ENCODE peak calls at places on chromosomes 13 and 19, in four cellular contexts. S is psoas muscle, O is ascending aorta, L is choroid plexus epithelial cell. Q is an unnamed sample.

GRCh38 chr13:111566567-111566966 is 246.1 kb downstream of the TEX29 start:
- DNase-seq in S (no peak), O (no peak), L (no peak), Q (no peak)

GRCh38 chr19:33957804-33958203 is 161.1 kb downstream of the KCTD15 start:
- DNase-seq in S (no peak), O (no peak), L (no peak), Q (no peak)

GRCh38 chr13:67023088-67023893 is 206.8 kb downstream of the PCDH9 start:
- DNase-seq in S (no peak), O (no peak), L (peak), Q (no peak)

GRCh38 chr13:37981932-37982331 is 112.4 kb upstream of the TRPC4 start:
- DNase-seq in S (no peak), O (no peak), L (no peak), Q (no peak)

GRCh38 chr19:18223860-18224524 is 2.2 kb downstream of the PDE4C start:
- DNase-seq in S (peak), O (no peak), L (no peak), Q (no peak)

GRCh38 chr19:56423985-56424353 is 19.8 kb downstream of the ZNF583 start:
- DNase-seq in S (no peak), O (no peak), L (no peak), Q (no peak)

GRCh38 chr19:57620673-57621348 is 6.8 kb downstream of the ZNF134 start:
- DNase-seq in S (no peak), O (no peak), L (peak), Q (no peak)

GRCh38 chr13:111872475-111873150 is 194.3 kb upstream of the SOX1 start:
- DNase-seq in S (no peak), O (no peak), L (no peak), Q (no peak)

GRCh38 chr13:94494021-94494420 is 14.5 kb upstream of the DCT start:
- DNase-seq in S (no peak), O (no peak), L (no peak), Q (no peak)

GRCh38 chr13:111540486-111540885 is 220.0 kb downstream of the TEX29 start:
- DNase-seq in S (no peak), O (no peak), L (no peak), Q (no peak)

GRCh38 chr19:13172335-13173128 is 22.3 kb downstream of the IER2 start:
- DNase-seq in S (peak), O (peak), L (peak), Q (peak)

GRCh38 chr19:41327499-41328156 is 17.7 kb downstream of the CCDC97 start:
- DNase-seq in S (peak), O (no peak), L (peak), Q (no peak)

GRCh38 chr19:1259873-1260748 is 9.0 kb upstream of the CIRBP start:
- DNase-seq in S (peak), O (no peak), L (no peak), Q (no peak)

GRCh38 chr13:30869491-30869890 is 36.6 kb upstream of the MEDAG start:
- DNase-seq in S (no peak), O (no peak), L (peak), Q (no peak)

GRCh38 chr19:3968556-3969434 is 2.1 kb downstream of the DAPK3 start:
- DNase-seq in S (peak), O (peak), L (peak), Q (no peak)

GRCh38 chr13:76331948-76332712 is 554.1 kb downstream of the KCTD12 start:
- DNase-seq in S (no peak), O (no peak), L (peak), Q (no peak)

DNA sequence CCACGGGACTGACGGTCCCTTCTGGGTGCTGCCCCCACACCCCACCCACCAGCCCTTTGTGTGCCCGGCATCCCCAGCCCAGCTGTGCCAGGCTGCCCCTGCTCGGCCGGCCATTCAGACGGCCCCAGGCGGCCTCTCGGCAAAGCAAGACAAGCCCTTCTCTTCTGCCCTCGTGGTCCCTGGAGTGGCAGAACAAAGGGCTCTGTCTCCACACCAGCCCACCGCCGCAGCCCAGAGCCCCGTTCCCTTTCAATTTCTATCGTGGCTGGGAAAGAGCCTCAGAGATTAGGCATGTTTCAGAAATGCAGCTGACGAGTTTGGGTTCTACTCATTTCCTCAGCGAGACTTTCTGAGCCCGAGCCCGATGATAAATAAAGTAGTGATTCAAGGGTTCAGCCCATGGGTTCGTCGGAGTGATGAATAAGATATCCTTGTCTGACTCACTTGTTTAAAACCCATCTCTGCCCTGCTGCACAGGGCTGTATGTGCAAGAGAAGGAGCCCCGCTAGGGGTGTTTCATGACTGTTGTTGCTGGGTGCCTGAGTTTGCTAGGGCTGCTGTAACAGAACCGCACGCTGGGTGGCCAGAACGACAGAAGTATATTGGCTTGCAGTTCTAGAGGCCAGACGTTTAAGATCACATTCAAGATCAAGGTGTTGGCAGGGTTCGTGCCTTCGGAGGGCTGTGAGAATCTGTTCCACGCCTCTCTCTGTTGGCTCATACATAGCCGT is 4.3 kb downstream of the MYO9B start:
- DNase-seq in S (peak), O (peak), L (peak), Q (peak)
- H3K4me3 ChIP-seq in S (peak), O (peak), L (peak), Q (peak)

GRCh38 chr19:5895890-5896289 is 7.7 kb downstream of the NDUFA11 start:
- DNase-seq in S (no peak), O (no peak), L (no peak), Q (no peak)
- H3K4me3 ChIP-seq in S (no peak), O (no peak), L (no peak), Q (no peak)

DNA sequence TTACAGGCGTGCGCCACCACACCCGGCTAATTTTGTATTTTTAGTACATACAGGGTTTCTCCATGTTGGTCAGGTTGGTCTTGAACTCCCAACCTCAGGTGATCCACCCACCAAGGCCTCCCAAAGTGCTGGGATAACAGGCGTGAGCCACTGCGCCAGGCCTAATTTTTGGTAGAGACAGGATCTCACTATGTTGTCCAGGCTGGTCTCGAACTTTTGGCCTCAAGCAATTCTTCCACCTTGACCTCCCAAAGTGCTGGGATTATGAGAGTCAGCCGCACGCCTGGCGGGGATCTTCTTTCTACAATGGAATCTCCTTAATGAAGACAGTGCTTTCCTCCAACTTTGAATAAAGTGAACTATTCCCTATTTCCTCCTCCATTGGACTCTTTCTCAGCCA is 5.8 kb downstream of the RASIP1 start:
- DNase-seq in S (no peak), O (no peak), L (no peak), Q (no peak)
- H3K4me3 ChIP-seq in S (no peak), O (no peak), L (no peak), Q (no peak)

GRCh38 chr19:55251296-55252081 is 7.3 kb downstream of the PPP6R1 start:
- DNase-seq in S (no peak), O (no peak), L (peak), Q (no peak)
- H3K4me3 ChIP-seq in S (no peak), O (no peak), L (no peak), Q (no peak)

GRCh38 chr19:36025541-36025940 is 7.1 kb downstream of the CLIP3 start:
- DNase-seq in S (no peak), O (no peak), L (no peak), Q (no peak)
- H3K4me3 ChIP-seq in S (no peak), O (no peak), L (no peak), Q (no peak)

GRCh38 chr19:10010939-10011338 is 635 bp upstream of the COL5A3 start:
- DNase-seq in S (no peak), O (no peak), L (no peak), Q (no peak)

GRCh38 chr19:10010247-10010691 is at the start of gene COL5A3:
- DNase-seq in S (peak), O (no peak), L (peak), Q (no peak)

GRCh38 chr19:10007811-10008211 is 2.5 kb downstream of the COL5A3 start:
- DNase-seq in S (peak), O (no peak), L (peak), Q (no peak)

GRCh38 chr19:10009714-10010224 is 535 bp downstream of the COL5A3 start:
- DNase-seq in S (no peak), O (no peak), L (no peak), Q (no peak)

DNA sequence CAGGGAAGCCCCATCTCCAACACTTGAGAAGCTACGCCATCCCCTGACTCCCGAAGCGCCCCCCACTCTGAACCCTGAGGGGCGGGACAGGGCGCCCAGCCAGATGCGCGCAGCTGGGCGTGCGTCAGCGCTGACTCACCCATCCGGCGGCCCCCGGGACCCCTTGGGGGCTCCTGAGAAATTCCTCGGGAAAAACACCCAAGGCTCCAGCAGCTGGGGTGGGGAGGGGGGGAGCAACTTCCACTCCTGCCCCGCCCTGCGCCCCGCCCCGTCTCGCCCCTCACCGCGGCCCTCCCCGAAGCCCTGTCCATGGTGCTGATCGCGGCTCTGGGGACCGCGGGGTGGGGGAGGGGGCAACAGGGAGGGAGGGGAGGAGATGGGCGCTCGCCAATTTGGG is 1.0 kb downstream of the COL5A3 start:
- DNase-seq in S (peak), O (no peak), L (peak), Q (no peak)
- H3K4me3 ChIP-seq in S (peak), O (peak), L (no peak), Q (peak)

DNA sequence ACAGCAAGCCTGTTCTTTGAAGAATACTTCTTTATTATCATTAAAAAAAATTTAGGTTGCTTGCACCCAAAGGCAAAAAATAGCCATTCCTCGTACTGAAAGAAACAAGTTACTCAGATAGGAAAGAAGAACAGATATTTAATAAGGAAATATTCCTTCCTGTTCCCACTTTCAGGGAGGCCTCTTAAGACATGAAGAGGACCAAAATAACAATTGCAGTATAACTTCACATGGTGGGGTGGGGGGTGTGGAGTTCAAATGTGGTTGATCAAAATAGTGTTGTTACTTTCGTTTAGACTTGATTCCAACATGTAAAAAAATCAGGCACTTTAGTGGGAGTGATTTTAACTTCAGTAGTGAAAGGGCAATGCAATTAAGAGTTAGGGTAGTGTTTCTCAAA is 3.6 kb downstream of the RGCC start:
- DNase-seq in S (no peak), O (no peak), L (no peak), Q (no peak)
- H3K4me3 ChIP-seq in S (peak), O (no peak), L (no peak), Q (peak)

DNA sequence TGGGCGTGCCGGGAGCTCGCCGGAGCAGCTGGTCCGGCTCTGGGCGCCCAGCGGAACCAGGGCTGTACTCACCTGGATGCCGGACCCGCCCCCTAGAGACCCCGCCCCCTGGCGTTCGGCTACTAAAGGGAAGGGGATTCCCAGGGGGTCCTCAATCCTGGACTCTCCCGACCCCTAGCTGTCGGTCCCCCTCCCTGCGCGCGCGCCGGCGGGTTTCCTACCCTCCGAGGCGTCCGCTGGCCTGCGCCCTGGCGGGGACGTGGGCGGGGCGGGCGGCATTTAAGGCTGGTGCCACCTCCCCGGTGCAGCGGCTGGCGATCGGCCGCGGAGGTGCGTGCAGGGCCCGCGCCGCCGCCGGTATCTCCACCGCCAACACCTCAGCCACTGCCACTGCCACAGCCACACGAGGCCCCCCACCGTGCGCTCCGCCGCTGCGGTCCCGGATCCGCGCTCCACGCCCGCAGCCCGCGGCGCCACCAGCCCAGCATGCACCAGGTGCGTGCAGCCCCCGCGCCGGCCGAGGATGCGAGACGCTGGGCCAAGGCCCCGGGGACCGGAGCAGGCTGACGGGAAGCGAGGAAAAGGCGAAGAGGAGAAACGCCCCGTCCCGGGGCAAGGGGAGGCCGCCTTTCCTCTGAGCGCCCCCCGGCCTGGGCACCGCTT is at the start of gene ATP12A:
- DNase-seq in S (no peak), O (no peak), L (no peak), Q (no peak)
- H3K4me3 ChIP-seq in S (peak), O (peak), L (no peak), Q (peak)